ENCODE peak calls at places on chromosomes 13 and 19, in eight cellular contexts. Y is GM23338, V is gastrocnemius medialis, P is fibroblast of mammary gland, G is WTC11, X is mucosa of descending colon, S is cardiac fibroblast, K is lower leg skin. Q is an unnamed sample.
A peak's percentile ranks its signal among the peaks of the same experiment; 100 is the strongest.

GRCh38 chr19:45577111-45577905 is 7.3 kb downstream of the OPA3 start:
- DNase-seq in Y (peak; percentile 54), V (peak; percentile 79), P (peak; percentile 95), G (no peak), X (peak; percentile 65), S (peak; percentile 87), K (no peak), Q (peak; percentile 84)

GRCh38 chr13:72970956-72971355 is 87.8 kb upstream of the KLF5 start:
- DNase-seq in Y (no peak), V (no peak), P (peak; percentile 17), G (no peak), X (no peak), S (no peak), K (no peak), Q (no peak)

GRCh38 chr19:16052353-16052752 is 23.9 kb upstream of the TPM4 start:
- DNase-seq in Y (no peak), V (no peak), P (no peak), G (no peak), X (no peak), S (no peak), K (no peak), Q (no peak)

GRCh38 chr13:33560722-33561121 is 257.2 kb upstream of the RFC3 start:
- DNase-seq in Y (no peak), V (no peak), P (no peak), G (no peak), X (no peak), S (no peak), K (no peak), Q (no peak)

GRCh38 chr13:113812140-113813036 is 51.5 kb downstream of the GAS6 start:
- DNase-seq in Y (no peak), V (no peak), P (no peak), G (no peak), X (no peak), S (no peak), K (no peak), Q (no peak)

GRCh38 chr19:13506550-13506878 is 235 bp upstream of the CACNA1A start:
- DNase-seq in Y (peak; percentile 58), V (no peak), P (no peak), G (peak; percentile 35), X (no peak), S (peak; percentile 16), K (no peak), Q (no peak)

GRCh38 chr19:42028304-42029216 is 34.5 kb upstream of the ATP1A3 start:
- DNase-seq in Y (peak; percentile 85), V (no peak), P (no peak), G (peak; percentile 93), X (no peak), S (no peak), K (no peak), Q (peak; percentile 36)

GRCh38 chr13:97248243-97248642 is 26.1 kb downstream of the MBNL2 start:
- DNase-seq in Y (no peak), V (no peak), P (no peak), G (no peak), X (no peak), S (no peak), K (no peak), Q (no peak)

GRCh38 chr13:23567792-23568480 is 2.3 kb upstream of the TNFRSF19 start:
- DNase-seq in Y (no peak), V (peak; percentile 30), P (no peak), G (no peak), X (no peak), S (no peak), K (no peak), Q (peak; percentile 14)

GRCh38 chr19:54041969-54042606 is 21.6 kb downstream of the VSTM1 start:
- DNase-seq in Y (peak; percentile 51), V (no peak), P (no peak), G (no peak), X (no peak), S (no peak), K (no peak), Q (no peak)

GRCh38 chr19:53785196-53785889 is 38.8 kb downstream of the NLRP12 start:
- DNase-seq in Y (peak; percentile 86), V (no peak), P (no peak), G (no peak), X (no peak), S (no peak), K (no peak), Q (no peak)

GRCh38 chr13:51840141-51840540 is 4.8 kb downstream of the TMEM272 start:
- DNase-seq in Y (no peak), V (no peak), P (no peak), G (no peak), X (no peak), S (no peak), K (no peak), Q (no peak)

GRCh38 chr19:17275441-17276175 is 6.1 kb upstream of the ANKLE1 start:
- DNase-seq in Y (no peak), V (no peak), P (no peak), G (no peak), X (no peak), S (no peak), K (no peak), Q (no peak)

GRCh38 chr19:55657004-55657747 is 2.3 kb downstream of the U2AF2 start:
- DNase-seq in Y (no peak), V (no peak), P (peak; percentile 39), G (no peak), X (no peak), S (no peak), K (no peak), Q (peak; percentile 35)

DNA sequence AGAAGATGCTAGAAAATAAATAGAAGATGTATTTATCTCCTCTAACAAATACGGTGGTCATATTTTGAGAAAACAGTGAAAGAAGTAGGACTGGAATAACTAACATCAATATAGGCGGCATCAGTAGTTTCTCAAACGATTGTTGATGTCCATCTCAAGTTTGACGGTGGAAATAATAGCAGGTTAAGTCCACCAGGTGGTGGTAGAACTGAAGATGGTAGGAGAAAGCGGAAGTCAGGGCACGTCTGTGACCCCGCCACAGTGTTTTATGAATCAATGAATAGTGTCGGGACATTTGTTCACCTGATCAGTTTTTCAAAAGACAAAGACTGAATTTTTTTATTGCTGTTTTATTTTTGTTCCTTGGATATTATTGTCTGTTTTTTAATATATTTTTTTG is 706.4 kb upstream of the SLC10A2 start:
- DNase-seq in Y (peak; percentile 61), V (no peak), P (no peak), G (peak; percentile 15), X (no peak), S (no peak), K (no peak), Q (no peak)
- TF ChIP-seq CTCF in Y (peak; percentile 70), V (no peak), P (no peak), G (peak; percentile 28), X (no peak), S (no peak), K (no peak), Q (no peak)

GRCh38 chr13:102567857-102568256 is 28.9 kb upstream of the TPP2 start:
- DNase-seq in Y (peak; percentile 21), V (no peak), P (no peak), G (no peak), X (no peak), S (no peak), K (no peak), Q (no peak)

GRCh38 chr13:102566513-102566912 is 30.3 kb upstream of the TPP2 start:
- DNase-seq in Y (no peak), V (no peak), P (no peak), G (no peak), X (no peak), S (no peak), K (no peak), Q (no peak)

GRCh38 chr13:102569488-102569887 is 27.3 kb upstream of the TPP2 start:
- DNase-seq in Y (no peak), V (no peak), P (peak; percentile 78), G (no peak), X (no peak), S (peak; percentile 53), K (no peak), Q (no peak)

DNA sequence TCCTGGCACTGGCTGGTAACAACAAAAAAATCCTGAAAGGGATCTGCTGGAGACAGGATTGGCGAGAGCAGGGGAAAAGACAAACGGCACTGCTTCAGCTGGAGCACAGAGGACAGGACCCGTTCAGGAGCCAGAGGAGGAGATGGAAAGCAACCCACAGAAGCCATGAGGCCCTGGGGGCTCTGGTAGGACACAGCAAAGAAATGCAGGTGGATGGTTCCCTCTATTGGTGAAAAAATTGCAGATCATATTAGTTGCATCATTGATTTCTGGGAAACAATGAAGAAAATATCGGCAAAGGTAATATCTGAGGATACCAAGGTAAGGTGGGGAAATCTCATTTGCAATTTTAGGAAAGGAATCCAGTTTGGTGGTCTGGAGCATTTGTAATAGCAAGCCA is 25.7 kb upstream of the TPP2 start:
- DNase-seq in Y (peak; percentile 60), V (no peak), P (no peak), G (peak; percentile 18), X (no peak), S (no peak), K (no peak), Q (no peak)
- TF ChIP-seq CTCF in Y (peak; percentile 66), V (no peak), P (peak; percentile 21), G (no peak), X (no peak), S (no peak), K (no peak), Q (no peak)

GRCh38 chr13:26563713-26564112 is 6.2 kb downstream of the WASF3 start:
- DNase-seq in Y (no peak), V (no peak), P (peak; percentile 42), G (no peak), X (no peak), S (no peak), K (no peak), Q (no peak)

GRCh38 chr13:26560456-26560855 is 3.0 kb downstream of the WASF3 start:
- DNase-seq in Y (no peak), V (no peak), P (no peak), G (no peak), X (no peak), S (no peak), K (no peak), Q (no peak)

GRCh38 chr13:26558912-26559485 is 1.5 kb downstream of the WASF3 start:
- DNase-seq in Y (peak; percentile 51), V (no peak), P (no peak), G (no peak), X (no peak), S (no peak), K (no peak), Q (no peak)

GRCh38 chr13:26561636-26562537 is 4.4 kb downstream of the WASF3 start:
- DNase-seq in Y (peak; percentile 23), V (peak; percentile 17), P (peak; percentile 56), G (no peak), X (no peak), S (peak; percentile 50), K (no peak), Q (no peak)

GRCh38 chr13:26562538-26562890 is 5.0 kb downstream of the WASF3 start:
- DNase-seq in Y (no peak), V (no peak), P (peak; percentile 36), G (no peak), X (no peak), S (no peak), K (no peak), Q (no peak)
- TF ChIP-seq CTCF in Y (no peak), V (no peak), P (no peak), G (no peak), X (no peak), S (no peak), K (no peak), Q (no peak)

GRCh38 chr13:87788363-87788762 is 117.2 kb downstream of the SLITRK5 start:
- DNase-seq in Y (no peak), V (no peak), P (no peak), G (no peak), X (no peak), S (no peak), K (no peak), Q (no peak)

GRCh38 chr13:87798536-87798935 is 127.4 kb downstream of the SLITRK5 start:
- DNase-seq in Y (no peak), V (no peak), P (no peak), G (no peak), X (no peak), S (no peak), K (no peak), Q (no peak)

GRCh38 chr13:87792878-87793277 is 121.7 kb downstream of the SLITRK5 start:
- DNase-seq in Y (peak; percentile 59), V (no peak), P (no peak), G (peak; percentile 58), X (peak; percentile 19), S (no peak), K (no peak), Q (no peak)
- TF ChIP-seq CTCF in Y (peak; percentile 63), V (no peak), P (no peak), G (peak; percentile 23), X (no peak), S (no peak), K (no peak), Q (no peak)